ENCODE peak calls at places on chromosome X, in nine cellular contexts. K is GM04504; L is CD8-positive, alpha-beta T cell; W is cardiac muscle cell; Q is MG63; O is ACHN; S is ecto neural progenitor cell; R is Jurkat, Clone E6-1; H is activated CD8-positive, alpha-beta memory T cell treated with anti-CD3 and anti-CD28 coated beads for 1 hour. I is an unnamed sample.

GRCh38 chrX:38919853-38920528 is 118.7 kb downstream of the MID1IP1 start:
- DNase-seq in O (no peak), W (no peak), R (no peak), L (no peak), Q (no peak), H (no peak), K (no peak), S (no peak), I (no peak)

GRCh38 chrX:46758163-46758955 is 559 bp downstream of the SLC9A7 start:
- DNase-seq in O (peak; percentile 7), K (no peak), Q (peak; percentile 5), S (no peak), H (no peak), L (peak; percentile 14), R (no peak), W (peak; percentile 14), I (peak; percentile 28)

GRCh38 chrX:131747173-131747572 is 203.3 kb downstream of the OR13H1 start:
- DNase-seq in Q (no peak), S (no peak), L (no peak), R (no peak), H (peak; percentile 43), O (no peak), K (peak; percentile 76), W (no peak), I (no peak)

GRCh38 chrX:47361538-47362511 is 8.6 kb upstream of the ZNF157 start:
- DNase-seq in K (peak; percentile 83), W (peak; percentile 92), L (peak; percentile 30), Q (peak; percentile 76), O (peak; percentile 65), R (peak; percentile 81), S (peak; percentile 84), H (no peak), I (peak; percentile 33)

GRCh38 chrX:11423362-11423818 is 130.2 kb downstream of the AMELX start:
- DNase-seq in S (no peak), O (peak; percentile 17), L (no peak), W (no peak), H (no peak), Q (peak; percentile 48), K (no peak), R (no peak), I (peak; percentile 46)

GRCh38 chrX:25427873-25428555 is 412.2 kb upstream of the ARX start:
- DNase-seq in K (no peak), W (no peak), O (no peak), H (no peak), Q (no peak), L (no peak), R (no peak), S (peak; percentile 48), I (no peak)

GRCh38 chrX:150361777-150362351 is 1.3 kb upstream of the MAMLD1 start:
- DNase-seq in S (no peak), H (no peak), R (no peak), W (no peak), K (no peak), L (peak; percentile 20), Q (no peak), O (peak; percentile 10), I (peak; percentile 21)

GRCh38 chrX:49019050-49019449 is 17.0 kb upstream of the GRIPAP1 start:
- DNase-seq in O (no peak), W (no peak), K (no peak), L (no peak), R (no peak), H (no peak), S (no peak), Q (no peak), I (no peak)

GRCh38 chrX:2789569-2789968 is 37.7 kb downstream of the XG start:
- DNase-seq in S (no peak), O (no peak), H (no peak), L (no peak), Q (no peak), R (no peak), W (no peak), K (no peak), I (no peak)

GRCh38 chrX:20620301-20620700 is 353.6 kb upstream of the RPS6KA3 start:
- DNase-seq in Q (peak; percentile 10), W (no peak), K (peak; percentile 47), S (no peak), O (no peak), R (no peak), L (no peak), H (no peak), I (no peak)

GRCh38 chrX:68708503-68709290 is 61.2 kb downstream of the STARD8 start:
- DNase-seq in O (no peak), R (no peak), Q (no peak), L (no peak), K (no peak), W (no peak), H (no peak), S (no peak), I (peak; percentile 19)

GRCh38 chrX:125436855-125437254 is 117.2 kb downstream of the TEX13C start:
- DNase-seq in K (no peak), R (peak; percentile 2), W (peak; percentile 47), Q (no peak), L (no peak), S (no peak), H (no peak), O (peak; percentile 23), I (no peak)

GRCh38 chrX:80879143-80879542 is 69.5 kb upstream of the BRWD3 start:
- DNase-seq in K (no peak), S (no peak), H (no peak), L (no peak), Q (no peak), O (no peak), W (peak; percentile 55), R (no peak), I (no peak)

GRCh38 chrX:104351173-104351769 is 96.5 kb upstream of the ESX1 start:
- DNase-seq in H (no peak), R (no peak), W (no peak), L (no peak), S (no peak), Q (peak; percentile 10), O (peak; percentile 40), K (peak; percentile 57), I (peak; percentile 71)

GRCh38 chrX:129585691-129586090 is 45.6 kb downstream of the OCRL start:
- DNase-seq in S (no peak), R (no peak), W (peak; percentile 19), O (no peak), K (no peak), H (no peak), L (no peak), Q (no peak), I (no peak)

GRCh38 chrX:134482371-134482770 is 22.4 kb downstream of the HPRT1 start:
- DNase-seq in L (no peak), Q (no peak), H (no peak), K (no peak), R (no peak), S (no peak), W (no peak), O (no peak), I (no peak)

GRCh38 chrX:5829060-5829459 is 399.6 kb downstream of the NLGN4X start:
- DNase-seq in Q (no peak), S (no peak), R (no peak), W (no peak), L (no peak), H (no peak), O (no peak), K (no peak), I (no peak)

GRCh38 chrX:73448379-73448778 is 1.5 kb downstream of the CDX4 start:
- DNase-seq in S (peak; percentile 47), O (no peak), L (no peak), H (no peak), R (no peak), W (peak; percentile 4), K (no peak), Q (no peak), I (no peak)

GRCh38 chrX:51461053-51462050 is 35.0 kb downstream of the NUDT11 start:
- DNase-seq in L (no peak), R (peak; percentile 42), S (no peak), W (peak; percentile 46), H (no peak), O (peak; percentile 7), Q (no peak), K (peak; percentile 10), I (peak; percentile 25)